ENCODE peak calls at places on chromosomes 2 and 18, in nine cellular contexts. D is sigmoid colon, R is HAP-1, W is MCF 10A, Y is lung microvascular endothelial cell, K is colonic mucosa, E is heart right ventricle, L is adipocyte, I is pancreas. U is an unnamed sample.

GRCh38 chr18:24995738-24996137 is 356.2 kb downstream of the ZNF521 start:
- DNase-seq in W (no peak), Y (no peak), I (no peak), E (no peak), D (no peak), L (peak; percentile 46), R (no peak), K (no peak), U (no peak)

GRCh38 chr2:223051580-223052375 is at the start of gene KCNE4:
- DNase-seq in D (peak; percentile 81), L (peak; percentile 74), W (no peak), K (peak; percentile 42), Y (peak; percentile 14), E (peak; percentile 36), I (no peak), R (no peak), U (peak; percentile 55)

GRCh38 chr18:64380117-64380516 is 231.2 kb upstream of the LINC00305 start:
- DNase-seq in Y (no peak), K (no peak), E (no peak), L (no peak), D (no peak), W (no peak), R (no peak), I (no peak), U (no peak)

GRCh38 chr18:50468802-50469201 is 91.1 kb upstream of the MAPK4 start:
- DNase-seq in L (no peak), E (no peak), R (no peak), I (no peak), D (no peak), W (peak; percentile 22), K (no peak), Y (no peak), U (no peak)

GRCh38 chr2:65728477-65729180 is 296.2 kb upstream of the SPRED2 start:
- DNase-seq in K (no peak), E (no peak), Y (no peak), R (no peak), W (peak; percentile 57), L (no peak), I (no peak), D (no peak), U (no peak)

GRCh38 chr2:40606862-40607261 is 155.0 kb upstream of the SLC8A1 start:
- DNase-seq in E (no peak), R (no peak), D (no peak), K (no peak), Y (no peak), I (no peak), L (no peak), W (peak; percentile 2), U (no peak)

GRCh38 chr2:203673933-203674332 is 32.5 kb upstream of the CD28 start:
- DNase-seq in R (no peak), D (no peak), L (peak; percentile 60), I (no peak), K (no peak), W (peak; percentile 78), Y (no peak), E (no peak), U (no peak)

GRCh38 chr2:210577263-210578071 is 21.1 kb downstream of the CPS1 start:
- DNase-seq in Y (peak; percentile 45), W (peak; percentile 59), R (peak; percentile 74), I (no peak), E (no peak), L (peak; percentile 77), D (no peak), K (no peak), U (no peak)

GRCh38 chr2:137952586-137953129 is 11.6 kb upstream of the HNMT start:
- DNase-seq in W (no peak), Y (no peak), R (no peak), K (no peak), I (no peak), D (no peak), L (no peak), E (no peak), U (peak; percentile 25)

GRCh38 chr18:22226801-22227200 is 57.4 kb downstream of the GATA6 start:
- DNase-seq in R (no peak), L (no peak), W (no peak), K (no peak), Y (no peak), D (no peak), E (no peak), I (no peak), U (no peak)

U was measured in adrenal gland.